ENCODE peak calls at places on chromosomes 6 and 20, in four cellular contexts. Y is fibroblast of lung; B is CD8-positive, alpha-beta memory T cell; D is activated naive CD8-positive, alpha-beta T cell treated with anti-CD3 and anti-CD28 coated beads, Interleukin-2, amount 10 ng/mL, durations not matched to agents 7 days and 5 days. U is an unnamed sample.

GRCh38 chr20:43766395-43766794 is 39.6 kb upstream of the GTSF1L start:
- DNase-seq in D (no peak), Y (no peak), B (no peak), U (no peak)

GRCh38 chr6:27650620-27651370 is 177.9 kb upstream of the ZNF184 start:
- DNase-seq in Y (peak; percentile 79), B (no peak), D (no peak), U (peak; percentile 82)

GRCh38 chr20:25361287-25361683 is 29.4 kb downstream of the ABHD12 start:
- DNase-seq in Y (peak; percentile 72), B (no peak), D (no peak), U (no peak)

GRCh38 chr6:159943101-159943632 is 25.7 kb upstream of the IGF2R start:
- DNase-seq in Y (peak; percentile 47), B (no peak), D (no peak), U (no peak)

GRCh38 chr6:107674995-107675738 is 148.9 kb downstream of the SCML4 start:
- DNase-seq in Y (peak; percentile 77), D (peak; percentile 93), B (peak; percentile 79), U (peak; percentile 88)

GRCh38 chr6:132190815-132191175 is 210.5 kb downstream of the MOXD1 start:
- DNase-seq in D (no peak), Y (peak; percentile 86), B (no peak), U (no peak)

GRCh38 chr6:44339301-44339700 is 3.1 kb upstream of the SPATS1 start:
- DNase-seq in D (no peak), Y (no peak), B (no peak), U (no peak)

GRCh38 chr6:111794716-111795452 is 78.4 kb downstream of the FYN start:
- DNase-seq in Y (peak; percentile 54), B (no peak), D (no peak), U (no peak)

GRCh38 chr20:50276119-50277063 is 85.8 kb downstream of the CEBPB start:
- DNase-seq in Y (no peak), B (no peak), D (no peak), U (no peak)

GRCh38 chr6:134267917-134268361 is 50.0 kb downstream of the SGK1 start:
- DNase-seq in Y (no peak), D (no peak), B (no peak), U (no peak)

GRCh38 chr6:42745083-42745637 is 743 bp downstream of the TBCC start:
- DNase-seq in D (peak; percentile 54), Y (peak; percentile 43), B (peak; percentile 31), U (peak; percentile 73)

GRCh38 chr6:95576621-95577316 is 566 bp upstream of the MANEA start:
- DNase-seq in B (no peak), Y (peak; percentile 16), D (no peak), U (peak; percentile 13)

GRCh38 chr20:10747019-10747418 is 73.2 kb upstream of the JAG1 start:
- DNase-seq in Y (no peak), B (no peak), D (no peak), U (no peak)

GRCh38 chr6:31979238-31979898 is 2.5 kb upstream of the C4A start:
- DNase-seq in B (no peak), Y (no peak), D (no peak), U (no peak)

GRCh38 chr20:2820896-2821869 is 5.0 kb downstream of the TMEM239 start:
- DNase-seq in B (no peak), D (no peak), Y (no peak), U (no peak)

GRCh38 chr6:148998704-148999103 is 251.9 kb downstream of the UST start:
- DNase-seq in D (no peak), B (no peak), Y (peak; percentile 45), U (no peak)

GRCh38 chr6:155528982-155529453 is 73.4 kb upstream of the NOX3 start:
- DNase-seq in Y (peak; percentile 91), D (no peak), B (no peak), U (peak; percentile 8)

GRCh38 chr20:1841554-1842140 is 53.6 kb upstream of the SIRPA start:
- DNase-seq in B (no peak), Y (no peak), D (no peak), U (no peak)

GRCh38 chr6:119096683-119097310 is 18.3 kb upstream of the FAM184A start:
- DNase-seq in D (no peak), B (no peak), Y (peak; percentile 40), U (no peak)

GRCh38 chr6:111361648-111362047 is 121.4 kb downstream of the REV3L start:
- DNase-seq in Y (peak; percentile 35), B (no peak), D (no peak), U (peak; percentile 26)

GRCh38 chr6:54267798-54268197 is 40.4 kb upstream of the TINAG start:
- DNase-seq in D (no peak), B (no peak), Y (peak; percentile 42), U (peak; percentile 12)

GRCh38 chr6:31762356-31762755 is at the start of gene SAPCD1:
- DNase-seq in B (no peak), Y (no peak), D (no peak), U (no peak)

U was measured in NCI-H146.